ENCODE peak calls at places on chromosome 10, in six cellular contexts. One of them, this sample, is unnamed.

GRCh38 chr10:88154596-88155250 is 291.3 kb downstream of the PTEN start:
- DNase-seq in IMR-90: peak
- DNase-seq in tibial artery: no peak
- DNase-seq in GM23248: peak
- DNase-seq in lower lobe of right lung: no peak
- DNase-seq in SK-N-SH: no peak
- DNase-seq in this sample: peak

GRCh38 chr10:127041561-127041960 is 136.3 kb downstream of the DOCK1 start:
- DNase-seq in IMR-90: peak
- DNase-seq in tibial artery: no peak
- DNase-seq in GM23248: peak
- DNase-seq in lower lobe of right lung: no peak
- DNase-seq in SK-N-SH: no peak
- DNase-seq in this sample: peak

GRCh38 chr10:9851808-9852207 is 1165.9 kb upstream of the CELF2 start:
- DNase-seq in IMR-90: no peak
- DNase-seq in tibial artery: no peak
- DNase-seq in GM23248: no peak
- DNase-seq in lower lobe of right lung: no peak
- DNase-seq in SK-N-SH: no peak
- DNase-seq in this sample: no peak

GRCh38 chr10:32171213-32171612 is 115.0 kb upstream of the KIF5B start:
- DNase-seq in IMR-90: no peak
- DNase-seq in tibial artery: no peak
- DNase-seq in GM23248: no peak
- DNase-seq in lower lobe of right lung: no peak
- DNase-seq in SK-N-SH: no peak
- DNase-seq in this sample: no peak

GRCh38 chr10:5968037-5968680 is 9.2 kb downstream of the IL15RA start:
- DNase-seq in IMR-90: no peak
- DNase-seq in tibial artery: no peak
- DNase-seq in GM23248: no peak
- DNase-seq in lower lobe of right lung: peak
- DNase-seq in SK-N-SH: no peak
- DNase-seq in this sample: no peak

GRCh38 chr10:78830062-78830974 is 238.4 kb upstream of the ZMIZ1 start:
- DNase-seq in IMR-90: peak
- DNase-seq in tibial artery: no peak
- DNase-seq in GM23248: peak
- DNase-seq in lower lobe of right lung: no peak
- DNase-seq in SK-N-SH: no peak
- DNase-seq in this sample: no peak

GRCh38 chr10:75654171-75654772 is 222.8 kb downstream of the LRMDA start:
- DNase-seq in IMR-90: no peak
- DNase-seq in tibial artery: no peak
- DNase-seq in GM23248: peak
- DNase-seq in lower lobe of right lung: no peak
- DNase-seq in SK-N-SH: no peak
- DNase-seq in this sample: peak

GRCh38 chr10:76202777-76203176 is 771.4 kb downstream of the LRMDA start:
- DNase-seq in IMR-90: peak
- DNase-seq in tibial artery: no peak
- DNase-seq in GM23248: peak
- DNase-seq in lower lobe of right lung: no peak
- DNase-seq in SK-N-SH: no peak
- DNase-seq in this sample: peak

GRCh38 chr10:68550747-68551411 is 9.3 kb upstream of the TET1 start:
- DNase-seq in IMR-90: peak
- DNase-seq in tibial artery: peak
- DNase-seq in GM23248: peak
- DNase-seq in lower lobe of right lung: no peak
- DNase-seq in SK-N-SH: peak
- DNase-seq in this sample: peak

GRCh38 chr10:30985552-30985951 is 46.1 kb downstream of the ZNF438 start:
- DNase-seq in IMR-90: peak
- DNase-seq in tibial artery: no peak
- DNase-seq in GM23248: peak
- DNase-seq in lower lobe of right lung: no peak
- DNase-seq in SK-N-SH: no peak
- DNase-seq in this sample: peak

DNA sequence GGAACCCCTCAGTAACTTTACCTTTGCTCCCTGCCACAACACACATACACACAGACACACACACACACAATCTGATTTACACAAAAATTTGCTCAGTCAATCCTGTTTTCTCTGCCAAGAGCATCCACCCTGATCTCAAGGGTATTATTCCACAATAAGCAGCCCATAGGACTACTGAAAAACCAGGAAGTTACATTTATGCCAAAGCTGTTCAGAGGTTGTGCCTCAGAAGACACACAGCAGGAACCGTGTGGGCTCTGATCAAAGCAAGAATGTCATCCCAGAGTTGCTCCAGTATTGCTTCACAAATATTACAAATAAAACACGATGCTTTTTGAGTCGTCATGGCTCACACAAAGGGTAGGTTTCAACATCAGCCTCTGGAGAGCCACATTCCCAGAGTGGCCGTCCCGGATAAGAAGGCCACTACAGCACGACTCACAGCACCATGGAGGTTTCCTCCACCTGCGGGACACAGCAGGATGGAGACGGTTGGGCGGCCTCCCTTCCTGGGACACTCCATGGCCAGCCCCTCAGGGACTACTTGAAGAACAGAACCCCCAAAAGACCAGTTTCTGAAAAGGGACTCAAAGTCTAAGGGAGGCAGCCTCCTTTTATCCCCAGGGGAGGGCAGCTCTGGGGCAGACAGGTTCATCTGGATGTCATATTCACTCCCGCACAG is 1.6 kb downstream of the AIFM2 start:
- DNase-seq in IMR-90: peak
- DNase-seq in tibial artery: no peak
- DNase-seq in GM23248: peak
- DNase-seq in lower lobe of right lung: no peak
- DNase-seq in SK-N-SH: no peak
- DNase-seq in this sample: peak
- H3K4me3 ChIP-seq in IMR-90: no peak
- H3K4me3 ChIP-seq in tibial artery: peak
- H3K4me3 ChIP-seq in GM23248: no peak
- H3K4me3 ChIP-seq in lower lobe of right lung: peak
- H3K4me3 ChIP-seq in SK-N-SH: no peak
- H3K4me3 ChIP-seq in this sample: peak

GRCh38 chr10:80203835-80204148 is 1.5 kb downstream of the ANXA11 start:
- DNase-seq in IMR-90: no peak
- DNase-seq in tibial artery: no peak
- DNase-seq in GM23248: no peak
- DNase-seq in lower lobe of right lung: no peak
- DNase-seq in SK-N-SH: no peak
- DNase-seq in this sample: no peak
- H3K4me3 ChIP-seq in IMR-90: peak
- H3K4me3 ChIP-seq in tibial artery: peak
- H3K4me3 ChIP-seq in GM23248: peak
- H3K4me3 ChIP-seq in lower lobe of right lung: peak
- H3K4me3 ChIP-seq in SK-N-SH: peak
- H3K4me3 ChIP-seq in this sample: peak

GRCh38 chr10:62268399-62269076 is at the start of gene RTKN2:
- DNase-seq in IMR-90: peak
- DNase-seq in tibial artery: peak
- DNase-seq in GM23248: peak
- DNase-seq in lower lobe of right lung: peak
- DNase-seq in SK-N-SH: peak
- DNase-seq in this sample: peak

GRCh38 chr10:62268027-62268398 is 631 bp downstream of the RTKN2 start:
- DNase-seq in IMR-90: no peak
- DNase-seq in tibial artery: no peak
- DNase-seq in GM23248: no peak
- DNase-seq in lower lobe of right lung: peak
- DNase-seq in SK-N-SH: peak
- DNase-seq in this sample: no peak

GRCh38 chr10:62266147-62266546 is 2.5 kb downstream of the RTKN2 start:
- DNase-seq in IMR-90: no peak
- DNase-seq in tibial artery: no peak
- DNase-seq in GM23248: no peak
- DNase-seq in lower lobe of right lung: no peak
- DNase-seq in SK-N-SH: no peak
- DNase-seq in this sample: no peak

GRCh38 chr10:62264702-62265436 is 3.8 kb downstream of the RTKN2 start:
- DNase-seq in IMR-90: peak
- DNase-seq in tibial artery: no peak
- DNase-seq in GM23248: peak
- DNase-seq in lower lobe of right lung: no peak
- DNase-seq in SK-N-SH: peak
- DNase-seq in this sample: peak

DNA sequence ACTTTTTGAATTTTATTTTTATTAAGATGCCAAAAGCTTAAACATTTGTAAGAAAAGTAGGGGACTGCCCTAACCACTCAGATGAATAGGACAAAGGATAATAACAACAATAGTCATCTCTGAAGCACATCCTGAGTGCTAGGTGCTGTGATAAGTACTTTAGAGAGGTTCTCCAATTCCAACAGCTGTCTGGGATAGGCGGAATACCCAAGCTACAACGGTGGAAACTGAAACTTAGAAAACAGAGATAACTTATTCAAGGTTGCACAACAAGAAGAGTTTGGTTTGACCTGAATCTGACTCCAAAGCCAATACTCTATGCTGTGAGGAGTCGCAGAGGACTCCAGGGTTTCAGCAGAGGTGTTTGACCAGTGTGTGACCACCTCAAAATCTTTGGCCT is 2.0 kb downstream of the RTKN2 start:
- DNase-seq in IMR-90: no peak
- DNase-seq in tibial artery: no peak
- DNase-seq in GM23248: no peak
- DNase-seq in lower lobe of right lung: no peak
- DNase-seq in SK-N-SH: no peak
- DNase-seq in this sample: no peak
- H3K4me3 ChIP-seq in IMR-90: no peak
- H3K4me3 ChIP-seq in tibial artery: no peak
- H3K4me3 ChIP-seq in GM23248: no peak
- H3K4me3 ChIP-seq in lower lobe of right lung: peak
- H3K4me3 ChIP-seq in SK-N-SH: peak
- H3K4me3 ChIP-seq in this sample: no peak

GRCh38 chr10:12414278-12414988 is 65.1 kb downstream of the CAMK1D start:
- DNase-seq in IMR-90: no peak
- DNase-seq in tibial artery: no peak
- DNase-seq in GM23248: no peak
- DNase-seq in lower lobe of right lung: no peak
- DNase-seq in SK-N-SH: no peak
- DNase-seq in this sample: peak
- H3K4me3 ChIP-seq in IMR-90: no peak
- H3K4me3 ChIP-seq in tibial artery: no peak
- H3K4me3 ChIP-seq in GM23248: no peak
- H3K4me3 ChIP-seq in lower lobe of right lung: no peak
- H3K4me3 ChIP-seq in SK-N-SH: no peak
- H3K4me3 ChIP-seq in this sample: no peak

GRCh38 chr10:119479048-119479394 is 63.5 kb downstream of the RGS10 start:
- DNase-seq in IMR-90: no peak
- DNase-seq in tibial artery: no peak
- DNase-seq in GM23248: peak
- DNase-seq in lower lobe of right lung: no peak
- DNase-seq in SK-N-SH: peak
- DNase-seq in this sample: peak
- H3K4me3 ChIP-seq in IMR-90: no peak
- H3K4me3 ChIP-seq in tibial artery: no peak
- H3K4me3 ChIP-seq in GM23248: no peak
- H3K4me3 ChIP-seq in lower lobe of right lung: no peak
- H3K4me3 ChIP-seq in SK-N-SH: no peak
- H3K4me3 ChIP-seq in this sample: no peak

GRCh38 chr10:92242910-92243671 is 47.8 kb downstream of the CPEB3 start:
- DNase-seq in IMR-90: peak
- DNase-seq in tibial artery: peak
- DNase-seq in GM23248: peak
- DNase-seq in lower lobe of right lung: peak
- DNase-seq in SK-N-SH: peak
- DNase-seq in this sample: peak
- H3K4me3 ChIP-seq in IMR-90: peak
- H3K4me3 ChIP-seq in tibial artery: peak
- H3K4me3 ChIP-seq in GM23248: no peak
- H3K4me3 ChIP-seq in lower lobe of right lung: peak
- H3K4me3 ChIP-seq in SK-N-SH: peak
- H3K4me3 ChIP-seq in this sample: peak

GRCh38 chr10:120477006-120477722 is 20.1 kb downstream of the PLPP4 start:
- DNase-seq in IMR-90: no peak
- DNase-seq in tibial artery: no peak
- DNase-seq in GM23248: peak
- DNase-seq in lower lobe of right lung: no peak
- DNase-seq in SK-N-SH: no peak
- DNase-seq in this sample: peak

GRCh38 chr10:120474956-120475355 is 17.9 kb downstream of the PLPP4 start:
- DNase-seq in IMR-90: no peak
- DNase-seq in tibial artery: no peak
- DNase-seq in GM23248: no peak
- DNase-seq in lower lobe of right lung: no peak
- DNase-seq in SK-N-SH: peak
- DNase-seq in this sample: no peak

GRCh38 chr10:120477723-120478270 is 20.8 kb downstream of the PLPP4 start:
- DNase-seq in IMR-90: no peak
- DNase-seq in tibial artery: no peak
- DNase-seq in GM23248: peak
- DNase-seq in lower lobe of right lung: no peak
- DNase-seq in SK-N-SH: no peak
- DNase-seq in this sample: peak

GRCh38 chr10:120478401-120478800 is 21.4 kb downstream of the PLPP4 start:
- DNase-seq in IMR-90: no peak
- DNase-seq in tibial artery: no peak
- DNase-seq in GM23248: no peak
- DNase-seq in lower lobe of right lung: no peak
- DNase-seq in SK-N-SH: no peak
- DNase-seq in this sample: peak

DNA sequence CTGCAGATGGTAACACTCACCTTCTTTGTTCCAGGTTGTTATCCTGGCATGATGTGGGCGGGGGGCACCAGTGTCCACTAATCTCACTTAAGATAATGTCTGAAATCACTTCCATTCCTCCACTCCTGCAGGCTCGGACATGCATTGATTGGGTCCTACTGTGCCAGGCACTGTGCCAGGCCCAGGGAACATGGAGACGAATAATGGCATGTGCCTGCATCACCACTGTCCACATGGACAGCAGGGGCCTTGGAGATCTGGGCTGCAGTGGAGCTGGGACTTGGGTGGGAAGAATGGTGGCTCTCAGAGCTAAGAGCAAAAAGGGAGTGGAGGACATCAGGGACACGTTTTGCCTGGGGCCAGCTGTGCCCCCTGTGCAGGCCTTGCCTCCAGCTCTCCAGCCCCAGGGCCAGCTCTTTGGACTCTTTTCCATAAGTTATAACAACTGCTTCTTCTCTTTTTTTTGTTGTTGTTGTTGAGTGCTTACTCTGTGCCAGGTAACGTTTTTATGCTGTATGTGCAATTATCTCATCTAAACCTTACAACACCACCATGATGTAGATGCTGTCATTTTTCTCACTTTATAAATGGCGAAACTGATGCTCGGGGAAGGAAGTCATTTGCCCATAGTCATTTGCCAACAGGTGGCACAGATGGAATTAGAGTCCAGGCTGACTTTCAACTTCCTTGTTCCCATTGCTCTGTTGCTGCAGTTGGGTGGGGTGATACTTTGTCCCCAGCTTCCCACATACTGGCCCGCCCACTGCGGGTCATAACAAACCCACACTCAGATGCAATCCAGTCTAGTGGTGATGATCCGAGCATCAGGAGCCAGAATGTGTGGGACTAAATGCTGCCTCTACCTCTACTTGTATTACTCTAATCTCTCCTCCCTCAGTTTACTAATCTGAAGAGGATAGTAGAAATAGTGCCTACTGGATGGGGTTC is 19.1 kb downstream of the PLPP4 start:
- DNase-seq in IMR-90: no peak
- DNase-seq in tibial artery: no peak
- DNase-seq in GM23248: peak
- DNase-seq in lower lobe of right lung: peak
- DNase-seq in SK-N-SH: no peak
- DNase-seq in this sample: no peak
- H3K4me3 ChIP-seq in IMR-90: no peak
- H3K4me3 ChIP-seq in tibial artery: no peak
- H3K4me3 ChIP-seq in GM23248: peak
- H3K4me3 ChIP-seq in lower lobe of right lung: no peak
- H3K4me3 ChIP-seq in SK-N-SH: no peak
- H3K4me3 ChIP-seq in this sample: no peak

This sample was measured in AG10803.